ENCODE peak calls at places on chromosomes 6 and 20, in four cellular contexts. W is HL-60, V is GM12878, B is K562. X is an unnamed sample.

GRCh38 chr20:44187054-44187762 is at the start of gene JPH2:
- DNase-seq in B (no peak), V (no peak), W (no peak), X (no peak)

GRCh38 chr6:70163795-70164194 is 139.1 kb downstream of the COL9A1 start:
- DNase-seq in B (no peak), V (no peak), W (no peak), X (no peak)

GRCh38 chr6:83872386-83873118 is 13.1 kb downstream of the CYB5R4 start:
- DNase-seq in W (no peak), V (no peak), B (no peak), X (no peak)

GRCh38 chr6:161143663-161144430 is 130.0 kb downstream of the AGPAT4 start:
- DNase-seq in W (no peak), V (no peak), B (no peak), X (no peak)

GRCh38 chr6:54698974-54699373 is 147.6 kb upstream of the FAM83B start:
- DNase-seq in B (no peak), W (no peak), V (peak), X (no peak)

GRCh38 chr6:140044626-140045025 is 670.2 kb upstream of the CITED2 start:
- DNase-seq in B (no peak), W (no peak), V (no peak), X (no peak)

GRCh38 chr6:122220254-122220653 is 179.2 kb upstream of the HSF2 start:
- DNase-seq in W (no peak), V (no peak), B (no peak), X (no peak)

GRCh38 chr20:50245561-50246366 is 55.1 kb downstream of the CEBPB start:
- DNase-seq in V (no peak), W (no peak), B (no peak), X (no peak)

GRCh38 chr20:58718121-58718563 is 25.5 kb downstream of the NPEPL1 start:
- DNase-seq in B (no peak), V (no peak), W (no peak), X (no peak)

GRCh38 chr20:49578436-49578835 is 10.5 kb upstream of the PTGIS start:
- DNase-seq in B (no peak), W (no peak), V (no peak), X (no peak)

GRCh38 chr20:40865095-40865494 is 163.5 kb upstream of the TOP1 start:
- DNase-seq in V (no peak), W (no peak), B (no peak), X (no peak)

GRCh38 chr20:57756213-57756612 is 46.4 kb upstream of the PMEPA1 start:
- DNase-seq in B (no peak), V (no peak), W (no peak), X (no peak)

GRCh38 chr6:1312444-1313363 is 806 bp downstream of the FOXQ1 start:
- DNase-seq in B (no peak), V (no peak), W (peak), X (no peak)

GRCh38 chr20:44028868-44029847 is 114.5 kb downstream of the TOX2 start:
- DNase-seq in V (peak), B (no peak), W (no peak), X (no peak)

GRCh38 chr20:44056010-44056698 is 130.8 kb downstream of the JPH2 start:
- DNase-seq in V (no peak), W (no peak), B (no peak), X (no peak)

GRCh38 chr6:139751179-139751578 is 376.7 kb upstream of the CITED2 start:
- DNase-seq in B (no peak), W (no peak), V (no peak), X (no peak)

GRCh38 chr6:3419624-3420272 is 37.1 kb downstream of the SLC22A23 start:
- DNase-seq in V (no peak), W (no peak), B (no peak), X (no peak)

GRCh38 chr6:25061289-25061945 is 125.7 kb upstream of the RIPOR2 start:
- DNase-seq in B (no peak), V (no peak), W (no peak), X (no peak)

GRCh38 chr6:52307900-52308372 is 23.4 kb upstream of the MCM3 start:
- DNase-seq in B (no peak), W (no peak), V (no peak), X (no peak)

GRCh38 chr6:18395851-18396187 is 8.7 kb downstream of the RNF144B start:
- DNase-seq in B (no peak), V (no peak), W (no peak), X (no peak)

GRCh38 chr20:8151371-8151770 is 19.3 kb downstream of the PLCB1 start:
- DNase-seq in W (no peak), V (no peak), B (no peak), X (no peak)

GRCh38 chr6:2624177-2624576 is 126.5 kb downstream of the MYLK4 start:
- DNase-seq in B (no peak), V (no peak), W (no peak), X (no peak)

GRCh38 chr6:163416640-163417253 is 2.2 kb downstream of the QKI start:
- DNase-seq in W (no peak), B (no peak), V (no peak), X (no peak)

GRCh38 chr6:72403413-72403812 is 218.5 kb upstream of the KCNQ5 start:
- DNase-seq in V (no peak), W (no peak), B (no peak), X (no peak)

GRCh38 chr6:119284861-119285521 is 64.6 kb downstream of the MAN1A1 start:
- DNase-seq in B (peak), V (no peak), W (no peak), X (no peak)

GRCh38 chr20:49700411-49701185 is 13.1 kb downstream of the B4GALT5 start:
- DNase-seq in W (peak), B (no peak), V (no peak), X (no peak)

GRCh38 chr6:134936927-134937326 is 13.0 kb downstream of the ALDH8A1 start:
- DNase-seq in V (no peak), B (no peak), W (no peak), X (no peak)

GRCh38 chr6:1136415-1136774 is 175.5 kb upstream of the FOXQ1 start:
- DNase-seq in W (no peak), B (no peak), V (no peak), X (no peak)

GRCh38 chr20:41183391-41183790 is 46.0 kb downstream of the PLCG1 start:
- DNase-seq in V (no peak), W (no peak), B (no peak), X (no peak)

GRCh38 chr6:81962198-81962597 is 209.7 kb upstream of the TENT5A start:
- DNase-seq in B (no peak), V (no peak), W (peak), X (no peak)

GRCh38 chr6:44538131-44538835 is 150.8 kb downstream of the CDC5L start:
- DNase-seq in W (no peak), V (no peak), B (no peak), X (no peak)

GRCh38 chr6:56866917-56867522 is 87.9 kb upstream of the BEND6 start:
- DNase-seq in W (no peak), V (no peak), B (no peak), X (no peak)

DNA sequence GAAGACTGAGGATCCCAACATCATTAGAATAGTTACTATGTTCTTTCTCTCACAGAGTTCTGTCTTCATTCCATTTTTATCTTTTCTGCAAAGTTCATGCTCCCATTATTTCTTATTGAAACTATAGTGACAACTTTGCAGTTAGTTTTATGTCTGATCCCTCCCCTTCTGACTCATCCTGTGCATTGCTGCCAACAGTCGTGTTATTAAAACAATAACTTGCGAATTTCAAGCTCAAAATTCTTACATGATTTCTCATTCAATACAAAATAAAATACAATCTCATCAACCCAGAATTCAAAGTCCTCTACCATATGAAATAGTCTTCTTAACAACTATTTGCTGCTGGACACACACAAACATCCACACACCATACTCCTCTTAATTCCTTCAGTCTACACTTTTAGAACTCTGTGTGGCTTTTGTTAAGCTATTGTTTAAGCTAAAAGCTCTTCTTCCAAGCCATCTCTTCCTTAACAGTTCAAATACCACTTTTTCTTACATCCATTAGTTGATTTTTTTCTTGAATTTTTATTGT is 261.4 kb upstream of the IRAK1BP1 start:
- DNase-seq in B (no peak), W (no peak), V (no peak), X (no peak)
- TF ChIP-seq SPI1 in B (no peak), W (no peak), V (no peak), X (no peak)

GRCh38 chr20:33015114-33015491 is 7.6 kb downstream of the BPIFB2 start:
- DNase-seq in V (no peak), B (no peak), W (no peak), X (no peak)
- TF ChIP-seq SPI1 in V (no peak), B (no peak), W (no peak), X (no peak)

GRCh38 chr6:14722001-14722567 is 523.8 kb upstream of the JARID2 start:
- DNase-seq in B (no peak), W (no peak), V (no peak), X (no peak)

GRCh38 chr6:14720411-14721102 is 525.3 kb upstream of the JARID2 start:
- DNase-seq in B (no peak), V (no peak), W (no peak), X (no peak)

GRCh38 chr6:14719273-14719672 is 526.6 kb upstream of the JARID2 start:
- DNase-seq in B (no peak), V (no peak), W (no peak), X (no peak)

GRCh38 chr6:14722704-14723103 is 523.2 kb upstream of the JARID2 start:
- DNase-seq in V (no peak), B (no peak), W (no peak), X (no peak)

GRCh38 chr6:14721103-14721758 is 524.6 kb upstream of the JARID2 start:
- DNase-seq in W (peak), B (no peak), V (no peak), X (no peak)
- TF ChIP-seq SPI1 in W (peak), B (peak), V (peak), X (peak)

GRCh38 chr6:159590794-159591193 is 102.2 kb downstream of the SOD2 start:
- DNase-seq in W (no peak), B (no peak), V (no peak), X (no peak)

GRCh38 chr6:159594750-159595117 is 98.3 kb downstream of the SOD2 start:
- DNase-seq in W (no peak), B (no peak), V (no peak), X (no peak)

GRCh38 chr6:159594106-159594749 is 98.8 kb downstream of the SOD2 start:
- DNase-seq in V (no peak), B (no peak), W (no peak), X (no peak)

DNA sequence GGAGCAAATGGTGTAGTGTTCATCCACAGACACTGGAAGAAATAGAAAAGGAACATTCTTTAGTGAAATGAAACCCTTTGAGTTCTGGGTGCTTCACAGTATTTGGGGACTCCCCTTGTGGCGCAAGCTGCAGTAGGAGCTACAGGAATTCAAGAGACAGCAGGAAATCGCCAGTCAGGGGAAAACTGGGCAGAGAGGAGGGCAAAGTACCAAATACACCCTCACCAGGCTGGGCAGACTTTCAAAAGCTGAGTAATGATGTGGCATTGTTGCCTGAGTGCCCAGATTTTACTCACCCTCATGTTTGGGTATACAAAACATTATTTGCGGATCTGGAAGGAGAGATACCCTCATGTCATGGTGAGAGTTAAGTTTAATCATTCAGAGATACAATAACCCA is 97.9 kb downstream of the SOD2 start:
- DNase-seq in V (no peak), B (no peak), W (no peak), X (no peak)
- TF ChIP-seq SPI1 in V (no peak), B (no peak), W (no peak), X (no peak)

X was measured in GM12891.